ENCODE peak calls at places on chromosomes 2 and 18, in five cellular contexts. T is DMS79 treated with DMSO at 0.1 percent for 48 hours, U is prostate gland, J is GM23248, I is dorsolateral prefrontal cortex. Z is an unnamed sample.
A peak's percentile ranks its signal among the peaks of the same experiment; 100 is the strongest.

GRCh38 chr18:74516271-74517235 is 17.7 kb upstream of the CNDP1 start:
- DNase-seq in T (no peak), U (no peak), J (no peak), I (no peak), Z (no peak)

GRCh38 chr2:237723613-237724012 is 75.0 kb upstream of the RBM44 start:
- DNase-seq in T (no peak), U (no peak), J (peak; percentile 39), I (no peak), Z (no peak)

GRCh38 chr2:37343537-37344434 is 644 bp upstream of the QPCT start:
- DNase-seq in T (no peak), U (no peak), J (peak; percentile 85), I (no peak), Z (no peak)

GRCh38 chr2:42844901-42845685 is 52.7 kb upstream of the HAAO start:
- DNase-seq in T (no peak), U (peak; percentile 74), J (peak; percentile 67), I (no peak), Z (no peak)

GRCh38 chr18:41938445-41938844 is 16.6 kb upstream of the PIK3C3 start:
- DNase-seq in T (no peak), U (no peak), J (peak; percentile 94), I (no peak), Z (no peak)

GRCh38 chr2:49210191-49210590 is 55.9 kb upstream of the FSHR start:
- DNase-seq in T (no peak), U (no peak), J (no peak), I (no peak), Z (no peak)

GRCh38 chr2:146730882-146731281 is 1113.9 kb upstream of the ACVR2A start:
- DNase-seq in T (no peak), U (no peak), J (peak; percentile 40), I (no peak), Z (no peak)

GRCh38 chr2:42742740-42743666 is 20.9 kb downstream of the OXER1 start:
- DNase-seq in T (no peak), U (no peak), J (peak; percentile 14), I (no peak), Z (no peak)

GRCh38 chr2:66434679-66435548 is at the start of gene MEIS1:
- DNase-seq in T (peak; percentile 94), U (peak; percentile 92), J (peak; percentile 98), I (peak; percentile 80), Z (peak; percentile 58)

GRCh38 chr2:136207030-136207623 is 89.2 kb upstream of the CXCR4 start:
- DNase-seq in T (peak; percentile 83), U (no peak), J (no peak), I (no peak), Z (no peak)

GRCh38 chr18:47387864-47388263 is 136.4 kb upstream of the SKOR2 start:
- DNase-seq in T (no peak), U (no peak), J (no peak), I (no peak), Z (no peak)

GRCh38 chr2:229057997-229058553 is 213.0 kb downstream of the PID1 start:
- DNase-seq in T (no peak), U (no peak), J (no peak), I (no peak), Z (no peak)

GRCh38 chr2:48483916-48484315 is 46.0 kb upstream of the STON1 start:
- DNase-seq in T (no peak), U (no peak), J (no peak), I (no peak), Z (no peak)

GRCh38 chr2:190932524-190932923 is 51.9 kb downstream of the GLS start:
- DNase-seq in T (no peak), U (no peak), J (no peak), I (no peak), Z (no peak)

GRCh38 chr18:55415258-55415871 is 172.6 kb downstream of the TCF4 start:
- DNase-seq in T (peak; percentile 58), U (peak; percentile 82), J (peak; percentile 91), I (peak; percentile 92), Z (no peak)

GRCh38 chr2:198782734-198783133 is 675.0 kb downstream of the SATB2 start:
- DNase-seq in T (no peak), U (no peak), J (no peak), I (no peak), Z (no peak)

GRCh38 chr2:207423886-207424285 is 105.9 kb upstream of the CREB1 start:
- DNase-seq in T (no peak), U (no peak), J (peak; percentile 82), I (no peak), Z (no peak)

GRCh38 chr2:111042772-111043771 is 77.6 kb upstream of the BCL2L11 start:
- DNase-seq in T (no peak), U (no peak), J (no peak), I (no peak), Z (no peak)

GRCh38 chr2:103139628-103140268 is 377.9 kb downstream of the TMEM182 start:
- DNase-seq in T (no peak), U (no peak), J (no peak), I (no peak), Z (no peak)